ENCODE peak calls at places on chromosomes 3 and 15, in five cellular contexts. P, T, L, S and E are unnamed samples. For H3K36me3 and H3K27me3, the result is how much of the 10 kb centered on the place peaks cover.

GRCh38 chr3:11570789-11571495 is 72.8 kb downstream of the VGLL4 start:
- DNase-seq in P (no peak), T (peak), L (no peak), S (no peak), E (no peak)

GRCh38 chr3:186095584-186096061 is 13.3 kb downstream of the ETV5 start:
- DNase-seq in P (peak), T (no peak), L (no peak), S (no peak), E (no peak)

GRCh38 chr15:67501177-67501835 is 19.6 kb upstream of the C15orf61 start:
- DNase-seq in P (no peak), T (peak), L (no peak), S (no peak), E (no peak)

GRCh38 chr3:133884547-133885240 is 11.0 kb downstream of the RAB6B start:
- DNase-seq in P (no peak), T (no peak), L (no peak), S (no peak), E (no peak)

GRCh38 chr3:99548674-99549073 is 89.7 kb upstream of the COL8A1 start:
- DNase-seq in P (no peak), T (peak), L (no peak), S (no peak), E (no peak)

GRCh38 chr3:13141991-13142412 is 68.8 kb upstream of the IQSEC1 start:
- DNase-seq in P (peak), T (peak), L (no peak), S (no peak), E (no peak)

GRCh38 chr3:33132019-33132360 is 18.2 kb downstream of the CRTAP start:
- DNase-seq in P (no peak), T (no peak), L (no peak), S (no peak), E (no peak)

GRCh38 chr3:9862391-9863235 is 17.4 kb downstream of the CIDEC start:
- DNase-seq in P (peak), T (no peak), L (peak), S (no peak), E (no peak)

GRCh38 chr15:73951044-73951561 is 24.8 kb downstream of the LOXL1 start:
- DNase-seq in P (peak), T (peak), L (peak), S (peak), E (peak)

GRCh38 chr15:43274136-43274535 is 7.4 kb upstream of the TGM5 start:
- DNase-seq in P (no peak), T (no peak), L (no peak), S (no peak), E (no peak)

GRCh38 chr15:25774871-25775270 is 88.3 kb downstream of the ATP10A start:
- DNase-seq in P (no peak), T (no peak), L (no peak), S (no peak), E (no peak)
- H3K27ac ChIP-seq in P (no peak), T (peak), L (no peak), S (no peak), E (no peak)

GRCh38 chr3:36989000-36989399 is 3.9 kb downstream of the EPM2AIP1 start:
- DNase-seq in P (no peak), T (no peak), L (no peak), S (no peak), E (no peak)

GRCh38 chr3:36991923-36992805 is 767 bp downstream of the EPM2AIP1 start:
- DNase-seq in P (peak), T (peak), L (no peak), S (no peak), E (no peak)

GRCh38 chr3:36988336-36988735 is 4.6 kb downstream of the EPM2AIP1 start:
- DNase-seq in P (no peak), T (no peak), L (no peak), S (no peak), E (no peak)

GRCh38 chr3:36991147-36991546 is 1.8 kb downstream of the EPM2AIP1 start:
- DNase-seq in P (peak), T (no peak), L (no peak), S (no peak), E (no peak)

GRCh38 chr3:36989568-36989967 is 3.4 kb downstream of the EPM2AIP1 start:
- DNase-seq in P (no peak), T (no peak), L (no peak), S (no peak), E (no peak)
- H3K36me3 ChIP-seq in P (under half), T (under half), L (under half), S (under half), E (under half)

GRCh38 chr3:190492966-190493365 is 20.9 kb upstream of the IL1RAP start:
- DNase-seq in P (no peak), T (no peak), L (no peak), S (no peak), E (no peak)
- H3K27me3 ChIP-seq in P (under half), T (under half), L (under half), S (under half), E (under half)

DNA sequence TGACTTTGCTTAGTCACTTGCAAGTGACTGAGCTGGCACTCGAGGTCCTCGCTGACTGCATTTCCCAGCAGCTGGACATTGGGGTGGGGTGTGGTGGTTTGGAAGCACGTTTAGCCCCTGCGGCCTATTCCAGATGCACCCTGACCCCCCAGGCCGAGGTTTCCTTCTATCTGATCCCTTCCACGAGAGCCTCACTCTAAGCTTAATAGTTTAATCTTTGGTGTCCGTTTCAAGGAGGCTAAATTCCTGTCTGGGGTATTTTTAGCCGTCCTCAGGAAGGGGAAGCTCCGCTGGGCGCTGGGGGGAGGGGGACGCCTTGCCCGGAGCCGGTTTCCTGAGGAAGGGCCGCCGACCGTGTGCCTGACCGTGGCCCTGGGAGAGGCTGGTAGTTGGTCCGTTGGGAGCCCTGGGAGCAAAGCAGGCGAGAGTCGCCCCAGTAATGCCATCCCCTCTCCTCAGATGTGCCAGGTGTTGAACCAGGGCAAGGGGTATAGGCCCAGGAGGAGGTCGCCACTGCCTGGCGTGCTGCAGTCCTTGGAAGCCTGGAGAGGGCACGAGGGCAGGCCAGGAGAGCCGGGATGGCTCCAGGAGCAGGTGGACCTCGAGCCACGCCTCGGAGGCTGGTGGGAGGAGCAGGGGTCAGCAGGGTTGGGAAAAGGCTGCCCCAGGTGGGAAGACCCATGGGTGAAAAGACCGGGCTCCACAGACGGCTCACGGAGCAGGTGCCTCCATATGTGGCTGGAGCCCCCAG is 37.2 kb downstream of the IDH2 start:
- DNase-seq in P (peak), T (no peak), L (no peak), S (no peak), E (peak)
- H3K27ac ChIP-seq in P (no peak), T (no peak), L (peak), S (peak), E (no peak)

GRCh38 chr3:124969963-124970722 is 35.6 kb upstream of the MUC13 start:
- DNase-seq in P (no peak), T (no peak), L (no peak), S (no peak), E (no peak)
- H3K36me3 ChIP-seq in P (under half), T (under half), L (under half), S (under half), E (half or more)

GRCh38 chr3:42490243-42490642 is 12.2 kb upstream of the VIPR1 start:
- DNase-seq in P (no peak), T (peak), L (peak), S (no peak), E (no peak)
- H3K27me3 ChIP-seq in P (under half), T (under half), L (under half), S (under half), E (under half)

GRCh38 chr3:153614563-153614962 is 452.5 kb downstream of the RAP2B start:
- DNase-seq in P (no peak), T (peak), L (no peak), S (no peak), E (no peak)

GRCh38 chr3:153614131-153614530 is 452.1 kb downstream of the RAP2B start:
- DNase-seq in P (no peak), T (no peak), L (no peak), S (no peak), E (no peak)

GRCh38 chr3:153615863-153616262 is 453.8 kb downstream of the RAP2B start:
- DNase-seq in P (no peak), T (no peak), L (no peak), S (no peak), E (peak)
- H3K27ac ChIP-seq in P (no peak), T (no peak), L (no peak), S (no peak), E (peak)

GRCh38 chr3:50047426-50047825 is 41.3 kb upstream of the RBM5 start:
- DNase-seq in P (no peak), T (no peak), L (no peak), S (no peak), E (no peak)

GRCh38 chr3:50050361-50050760 is 38.4 kb upstream of the RBM5 start:
- DNase-seq in P (no peak), T (peak), L (no peak), S (no peak), E (no peak)

DNA sequence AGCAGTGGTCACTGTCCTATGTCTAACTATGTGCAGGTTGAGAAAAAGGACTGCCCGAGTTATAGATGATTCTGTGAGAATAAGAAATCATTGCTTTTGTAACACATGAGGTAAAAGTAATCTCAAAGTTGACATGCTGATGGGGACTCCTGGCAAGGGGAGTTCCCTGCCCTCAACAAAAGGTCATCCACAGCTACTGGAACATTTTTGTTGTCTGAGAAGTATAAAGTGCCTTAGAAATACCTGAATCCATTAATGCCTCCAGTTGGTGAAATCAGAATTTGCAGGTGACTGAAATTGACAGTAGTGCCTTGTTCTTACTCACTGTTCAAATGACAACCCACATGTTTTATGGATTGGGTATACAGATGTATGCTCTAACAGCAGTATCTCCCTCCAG is 43.7 kb upstream of the RBM5 start:
- DNase-seq in P (no peak), T (no peak), L (no peak), S (no peak), E (no peak)
- H3K36me3 ChIP-seq in P (under half), T (under half), L (under half), S (under half), E (under half)

GRCh38 chr15:35393403-35393802 is 152.6 kb downstream of the DPH6 start:
- DNase-seq in P (no peak), T (no peak), L (peak), S (no peak), E (no peak)
- H3K27me3 ChIP-seq in P (under half), T (under half), L (under half), S (under half), E (under half)

GRCh38 chr3:61896251-61896650 is 334.9 kb downstream of the PTPRG start:
- DNase-seq in P (no peak), T (no peak), L (no peak), S (no peak), E (no peak)
- H3K27ac ChIP-seq in P (no peak), T (no peak), L (no peak), S (no peak), E (no peak)